ENCODE peak calls at places on chromosome 1, in nine cellular contexts. One of them, this sample, is unnamed.

GRCh38 chr1:42935313-42935624 is 23.4 kb downstream of the SLC2A1 start:
- DNase-seq in choroid plexus epithelial cell: no peak
- DNase-seq in dorsolateral prefrontal cortex: no peak
- DNase-seq in left ventricle myocardium inferior: no peak
- DNase-seq in transverse colon: peak; percentile 72
- DNase-seq in fibroblast of the aortic adventitia: no peak
- DNase-seq in GM13977: no peak
- DNase-seq in left lung: peak; percentile 73
- DNase-seq in osteocyte: no peak
- DNase-seq in this sample: peak; percentile 80

GRCh38 chr1:3702528-3702927 is 49.7 kb upstream of the CCDC27 start:
- DNase-seq in choroid plexus epithelial cell: no peak
- DNase-seq in dorsolateral prefrontal cortex: no peak
- DNase-seq in left ventricle myocardium inferior: no peak
- DNase-seq in transverse colon: no peak
- DNase-seq in fibroblast of the aortic adventitia: no peak
- DNase-seq in GM13977: no peak
- DNase-seq in left lung: no peak
- DNase-seq in osteocyte: no peak
- DNase-seq in this sample: no peak

GRCh38 chr1:29838738-29839320 is 602.5 kb downstream of the PTPRU start:
- DNase-seq in choroid plexus epithelial cell: no peak
- DNase-seq in dorsolateral prefrontal cortex: no peak
- DNase-seq in left ventricle myocardium inferior: no peak
- DNase-seq in transverse colon: no peak
- DNase-seq in fibroblast of the aortic adventitia: no peak
- DNase-seq in GM13977: no peak
- DNase-seq in left lung: no peak
- DNase-seq in osteocyte: peak; percentile 23
- DNase-seq in this sample: no peak

GRCh38 chr1:175193339-175193950 is 869 bp upstream of the KIAA0040 start:
- DNase-seq in choroid plexus epithelial cell: no peak
- DNase-seq in dorsolateral prefrontal cortex: no peak
- DNase-seq in left ventricle myocardium inferior: no peak
- DNase-seq in transverse colon: no peak
- DNase-seq in fibroblast of the aortic adventitia: no peak
- DNase-seq in GM13977: no peak
- DNase-seq in left lung: no peak
- DNase-seq in osteocyte: no peak
- DNase-seq in this sample: no peak

GRCh38 chr1:206925116-206925736 is 3.5 kb upstream of the FCMR start:
- DNase-seq in choroid plexus epithelial cell: no peak
- DNase-seq in dorsolateral prefrontal cortex: no peak
- DNase-seq in left ventricle myocardium inferior: no peak
- DNase-seq in transverse colon: peak; percentile 81
- DNase-seq in fibroblast of the aortic adventitia: no peak
- DNase-seq in GM13977: peak; percentile 76
- DNase-seq in left lung: peak; percentile 79
- DNase-seq in osteocyte: no peak
- DNase-seq in this sample: peak; percentile 88

GRCh38 chr1:157968503-157968902 is 24.9 kb upstream of the KIRREL1 start:
- DNase-seq in choroid plexus epithelial cell: peak; percentile 61
- DNase-seq in dorsolateral prefrontal cortex: no peak
- DNase-seq in left ventricle myocardium inferior: no peak
- DNase-seq in transverse colon: peak; percentile 39
- DNase-seq in fibroblast of the aortic adventitia: peak; percentile 81
- DNase-seq in GM13977: no peak
- DNase-seq in left lung: no peak
- DNase-seq in osteocyte: no peak
- DNase-seq in this sample: no peak

GRCh38 chr1:116440731-116441130 is 67.7 kb downstream of the ATP1A1 start:
- DNase-seq in choroid plexus epithelial cell: no peak
- DNase-seq in dorsolateral prefrontal cortex: no peak
- DNase-seq in left ventricle myocardium inferior: no peak
- DNase-seq in transverse colon: no peak
- DNase-seq in fibroblast of the aortic adventitia: no peak
- DNase-seq in GM13977: no peak
- DNase-seq in left lung: no peak
- DNase-seq in osteocyte: no peak
- DNase-seq in this sample: no peak

GRCh38 chr1:228236744-228237143 is 28.9 kb downstream of the OBSCN start:
- DNase-seq in choroid plexus epithelial cell: peak; percentile 57
- DNase-seq in dorsolateral prefrontal cortex: no peak
- DNase-seq in left ventricle myocardium inferior: no peak
- DNase-seq in transverse colon: peak; percentile 64
- DNase-seq in fibroblast of the aortic adventitia: peak; percentile 61
- DNase-seq in GM13977: no peak
- DNase-seq in left lung: no peak
- DNase-seq in osteocyte: peak; percentile 69
- DNase-seq in this sample: no peak

GRCh38 chr1:165303415-165303814 is 53.1 kb downstream of the LMX1A start:
- DNase-seq in choroid plexus epithelial cell: no peak
- DNase-seq in dorsolateral prefrontal cortex: no peak
- DNase-seq in left ventricle myocardium inferior: peak; percentile 17
- DNase-seq in transverse colon: no peak
- DNase-seq in fibroblast of the aortic adventitia: no peak
- DNase-seq in GM13977: no peak
- DNase-seq in left lung: no peak
- DNase-seq in osteocyte: no peak
- DNase-seq in this sample: no peak

GRCh38 chr1:165312591-165312990 is 43.9 kb downstream of the LMX1A start:
- DNase-seq in choroid plexus epithelial cell: no peak
- DNase-seq in dorsolateral prefrontal cortex: no peak
- DNase-seq in left ventricle myocardium inferior: no peak
- DNase-seq in transverse colon: no peak
- DNase-seq in fibroblast of the aortic adventitia: no peak
- DNase-seq in GM13977: no peak
- DNase-seq in left lung: no peak
- DNase-seq in osteocyte: peak; percentile 42
- DNase-seq in this sample: no peak

GRCh38 chr1:165306543-165307434 is 49.7 kb downstream of the LMX1A start:
- DNase-seq in choroid plexus epithelial cell: no peak
- DNase-seq in dorsolateral prefrontal cortex: no peak
- DNase-seq in left ventricle myocardium inferior: no peak
- DNase-seq in transverse colon: no peak
- DNase-seq in fibroblast of the aortic adventitia: no peak
- DNase-seq in GM13977: no peak
- DNase-seq in left lung: no peak
- DNase-seq in osteocyte: no peak
- DNase-seq in this sample: no peak
- TF ChIP-seq CTCF in choroid plexus epithelial cell: no peak
- TF ChIP-seq CTCF in dorsolateral prefrontal cortex: no peak
- TF ChIP-seq CTCF in left ventricle myocardium inferior: no peak
- TF ChIP-seq CTCF in transverse colon: no peak
- TF ChIP-seq CTCF in fibroblast of the aortic adventitia: no peak
- TF ChIP-seq CTCF in GM13977: no peak
- TF ChIP-seq CTCF in left lung: no peak
- TF ChIP-seq CTCF in osteocyte: no peak
- TF ChIP-seq CTCF in this sample: no peak

GRCh38 chr1:233040494-233040893 is 90.1 kb downstream of the NTPCR start:
- DNase-seq in choroid plexus epithelial cell: no peak
- DNase-seq in dorsolateral prefrontal cortex: no peak
- DNase-seq in left ventricle myocardium inferior: no peak
- DNase-seq in transverse colon: no peak
- DNase-seq in fibroblast of the aortic adventitia: no peak
- DNase-seq in GM13977: no peak
- DNase-seq in left lung: no peak
- DNase-seq in osteocyte: no peak
- DNase-seq in this sample: no peak
- TF ChIP-seq CTCF in choroid plexus epithelial cell: no peak
- TF ChIP-seq CTCF in dorsolateral prefrontal cortex: no peak
- TF ChIP-seq CTCF in left ventricle myocardium inferior: no peak
- TF ChIP-seq CTCF in transverse colon: no peak
- TF ChIP-seq CTCF in fibroblast of the aortic adventitia: no peak
- TF ChIP-seq CTCF in GM13977: no peak
- TF ChIP-seq CTCF in left lung: no peak
- TF ChIP-seq CTCF in osteocyte: no peak
- TF ChIP-seq CTCF in this sample: no peak

GRCh38 chr1:45687753-45688737 is at the start of gene TMEM69:
- DNase-seq in choroid plexus epithelial cell: peak; percentile 95
- DNase-seq in dorsolateral prefrontal cortex: peak; percentile 76
- DNase-seq in left ventricle myocardium inferior: peak; percentile 65
- DNase-seq in transverse colon: peak; percentile 85
- DNase-seq in fibroblast of the aortic adventitia: peak; percentile 96
- DNase-seq in GM13977: peak; percentile 80
- DNase-seq in left lung: peak; percentile 70
- DNase-seq in osteocyte: peak; percentile 89
- DNase-seq in this sample: peak; percentile 76
- TF ChIP-seq CTCF in choroid plexus epithelial cell: peak; percentile 3
- TF ChIP-seq CTCF in dorsolateral prefrontal cortex: no peak
- TF ChIP-seq CTCF in left ventricle myocardium inferior: peak; percentile 31
- TF ChIP-seq CTCF in transverse colon: peak; percentile 41
- TF ChIP-seq CTCF in fibroblast of the aortic adventitia: peak; percentile 40
- TF ChIP-seq CTCF in GM13977: no peak
- TF ChIP-seq CTCF in left lung: no peak
- TF ChIP-seq CTCF in osteocyte: peak; percentile 24
- TF ChIP-seq CTCF in this sample: peak; percentile 9

GRCh38 chr1:6357243-6357929 is 36.2 kb downstream of the ACOT7 start:
- DNase-seq in choroid plexus epithelial cell: no peak
- DNase-seq in dorsolateral prefrontal cortex: no peak
- DNase-seq in left ventricle myocardium inferior: no peak
- DNase-seq in transverse colon: peak; percentile 47
- DNase-seq in fibroblast of the aortic adventitia: no peak
- DNase-seq in GM13977: no peak
- DNase-seq in left lung: no peak
- DNase-seq in osteocyte: no peak
- DNase-seq in this sample: no peak
- TF ChIP-seq CTCF in choroid plexus epithelial cell: peak; percentile 34
- TF ChIP-seq CTCF in dorsolateral prefrontal cortex: no peak
- TF ChIP-seq CTCF in left ventricle myocardium inferior: no peak
- TF ChIP-seq CTCF in transverse colon: no peak
- TF ChIP-seq CTCF in fibroblast of the aortic adventitia: no peak
- TF ChIP-seq CTCF in GM13977: peak; percentile 45
- TF ChIP-seq CTCF in left lung: no peak
- TF ChIP-seq CTCF in osteocyte: peak; percentile 21
- TF ChIP-seq CTCF in this sample: peak; percentile 11